ENCODE peak calls at places on chromosomes 3 and 15, in six cellular contexts. Y is fibroblast of lung; S is right atrium auricular region; P is CD8-positive, alpha-beta T cell; Q is IMR-90; X is psoas muscle. O is an unnamed sample. For H3K9me3 and H3K4me1, the result is how much of the 10 kb centered on the place peaks cover.

GRCh38 chr15:67807836-67808235 is 17.5 kb upstream of the SKOR1 start:
- DNase-seq in Y (no peak), S (no peak), P (no peak), Q (no peak), X (no peak), O (no peak)

GRCh38 chr15:65796610-65797012 is 4.5 kb upstream of the DENND4A start:
- DNase-seq in Y (peak), S (no peak), P (no peak), Q (peak), X (no peak), O (no peak)

GRCh38 chr3:194860725-194861124 is 175.0 kb downstream of the FAM43A start:
- DNase-seq in Y (no peak), S (no peak), P (no peak), Q (no peak), X (no peak), O (no peak)

GRCh38 chr3:148792540-148792939 is 35.1 kb upstream of the CPB1 start:
- DNase-seq in Y (no peak), S (no peak), P (no peak), Q (no peak), X (no peak), O (no peak)

GRCh38 chr3:172321035-172321434 is 127.2 kb downstream of the GHSR start:
- DNase-seq in Y (no peak), S (no peak), P (no peak), Q (peak), X (no peak), O (no peak)

GRCh38 chr3:52721002-52721741 is 15.3 kb downstream of the SPCS1 start:
- DNase-seq in Y (no peak), S (no peak), P (peak), Q (no peak), X (no peak), O (no peak)

GRCh38 chr3:65828706-65829105 is 210.0 kb downstream of the MAGI1 start:
- DNase-seq in Y (peak), S (no peak), P (no peak), Q (peak), X (no peak), O (no peak)

GRCh38 chr3:113275876-113276580 is 64.7 kb downstream of the BOC start:
- DNase-seq in Y (peak), S (peak), P (no peak), Q (peak), X (peak), O (no peak)

GRCh38 chr15:73287019-73287418 is 81.7 kb downstream of the HCN4 start:
- DNase-seq in Y (no peak), S (no peak), P (no peak), Q (no peak), X (no peak), O (no peak)

GRCh38 chr15:35281515-35281914 is 196.4 kb upstream of the NANOGP8 start:
- DNase-seq in Y (peak), S (no peak), P (no peak), Q (peak), X (no peak), O (no peak)

GRCh38 chr3:141401095-141401494 is 32.8 kb downstream of the ZBTB38 start:
- DNase-seq in Y (no peak), S (no peak), P (no peak), Q (no peak), X (no peak), O (no peak)

GRCh38 chr3:52346623-52347530 is 30.8 kb downstream of the DNAH1 start:
- DNase-seq in Y (peak), S (no peak), P (no peak), Q (peak), X (no peak), O (no peak)

GRCh38 chr3:29486087-29486486 is 205.2 kb downstream of the RBMS3 start:
- DNase-seq in Y (peak), S (no peak), P (no peak), Q (peak), X (no peak), O (no peak)

GRCh38 chr3:141093971-141094401 is 42.8 kb downstream of the SPSB4 start:
- DNase-seq in Y (peak), S (no peak), P (no peak), Q (no peak), X (peak), O (no peak)

GRCh38 chr3:120450914-120451669 is at the start of gene FSTL1:
- DNase-seq in Y (peak), S (peak), P (no peak), Q (peak), X (peak), O (peak)

GRCh38 chr15:40467260-40467615 is 3.5 kb upstream of the CHST14 start:
- DNase-seq in Y (no peak), S (no peak), P (no peak), Q (no peak), X (no peak), O (no peak)

GRCh38 chr15:100125627-100126231 is 216.0 kb downstream of the ADAMTS17 start:
- DNase-seq in Y (no peak), S (peak), P (no peak), Q (no peak), X (peak), O (no peak)

GRCh38 chr15:22979069-22979698 is 984 bp downstream of the CYFIP1 start:
- DNase-seq in Y (peak), S (peak), P (no peak), Q (peak), X (peak), O (peak)

GRCh38 chr3:138438896-138439295 is 4.5 kb downstream of the ESYT3 start:
- DNase-seq in Y (no peak), S (no peak), P (no peak), Q (no peak), X (no peak), O (no peak)

GRCh38 chr15:87609474-87609873 is 647.1 kb downstream of the NTRK3 start:
- DNase-seq in Y (peak), S (no peak), P (no peak), Q (peak), X (no peak), O (no peak)

GRCh38 chr3:124035463-124036121 is 43.7 kb upstream of the ROPN1 start:
- DNase-seq in Y (no peak), S (no peak), P (no peak), Q (no peak), X (no peak), O (no peak)

DNA sequence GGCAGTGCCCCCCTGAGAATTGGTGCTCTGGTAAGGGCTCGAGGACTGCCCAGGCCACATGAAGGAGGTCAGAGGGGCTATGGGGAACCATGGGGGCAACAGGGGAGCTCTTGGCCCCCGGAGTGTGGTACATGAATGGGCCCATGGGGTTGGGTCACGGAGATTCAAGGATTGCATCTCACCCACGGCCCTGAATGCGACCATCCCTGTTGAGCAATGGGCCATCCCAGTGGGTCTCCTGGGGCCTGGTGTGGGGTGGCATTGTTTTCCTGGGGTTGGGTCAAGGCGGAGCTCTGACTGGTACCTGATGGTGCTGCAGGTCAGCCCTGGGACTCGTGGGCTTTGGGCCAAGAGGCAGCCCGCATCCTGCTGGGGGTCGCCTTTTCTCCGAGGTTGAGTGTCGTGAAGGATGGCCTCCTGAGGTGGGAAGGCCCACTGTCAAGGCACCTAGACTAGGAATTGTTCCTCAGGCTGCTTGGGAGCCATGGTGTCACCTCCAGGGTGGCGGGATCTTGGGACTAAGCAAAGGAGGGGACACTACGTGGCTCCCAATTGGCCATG is 198.3 kb downstream of the UBE3A start:
- DNase-seq in Y (no peak), S (no peak), P (no peak), Q (no peak), X (peak), O (no peak)
- H3K9me3 ChIP-seq in Y (under half), S (under half), P (under half), Q (half or more), X (under half), O (half or more)

GRCh38 chr3:163916596-163917560 is 1161.4 kb downstream of the SI start:
- DNase-seq in Y (no peak), S (no peak), P (no peak), Q (no peak), X (no peak), O (no peak)
- TF ChIP-seq CTCF in Y (no peak), S (no peak), P (no peak), Q (no peak), X (no peak), O (no peak)

DNA sequence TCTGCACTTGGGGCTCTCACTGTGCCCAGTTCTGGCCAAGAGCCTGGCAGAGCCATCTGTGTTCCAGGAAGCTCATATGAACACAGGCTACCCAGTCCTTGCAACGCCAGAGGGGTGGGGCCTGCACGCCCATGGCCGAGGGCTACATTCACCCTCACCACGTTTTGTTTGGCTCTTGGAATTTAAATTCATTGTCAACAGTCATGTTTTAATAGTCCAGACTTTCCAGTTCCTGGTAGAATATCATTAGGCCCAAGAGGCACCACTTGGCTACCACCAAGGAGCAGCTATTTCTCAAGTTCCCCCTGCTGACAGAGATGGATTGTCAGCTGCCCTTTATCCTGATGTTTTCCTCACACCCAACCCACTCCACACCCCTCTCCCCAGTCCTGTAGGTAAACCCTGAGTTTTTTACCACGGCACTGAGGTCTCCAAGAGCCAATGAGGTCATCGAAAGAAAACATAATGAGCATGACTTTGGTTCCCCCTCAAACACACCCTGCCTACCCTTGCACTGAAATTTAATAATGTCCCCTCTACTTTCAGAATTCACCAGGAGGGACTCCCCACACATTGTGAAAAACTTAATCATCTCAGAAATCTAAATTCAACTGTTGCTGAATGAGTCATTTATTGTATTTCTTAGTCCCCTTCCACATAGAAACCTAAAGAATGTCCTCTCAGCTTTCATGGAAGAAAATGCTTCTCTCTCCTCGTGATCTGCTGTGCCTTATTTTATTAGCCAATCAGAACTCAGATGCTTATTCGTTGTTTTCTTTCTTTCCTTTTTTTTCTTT is 125.1 kb downstream of the SHQ1 start:
- DNase-seq in Y (peak), S (no peak), P (no peak), Q (peak), X (no peak), O (peak)
- H3K4me1 ChIP-seq in Y (under half), S (under half), P (under half), Q (under half), X (under half), O (under half)

GRCh38 chr3:76034652-76035051 is 249.3 kb upstream of the ZNF717 start:
- DNase-seq in Y (no peak), S (no peak), P (no peak), Q (no peak), X (no peak), O (no peak)
- H3K9me3 ChIP-seq in Y (under half), S (under half), P (under half), Q (under half), X (under half), O (under half)

DNA sequence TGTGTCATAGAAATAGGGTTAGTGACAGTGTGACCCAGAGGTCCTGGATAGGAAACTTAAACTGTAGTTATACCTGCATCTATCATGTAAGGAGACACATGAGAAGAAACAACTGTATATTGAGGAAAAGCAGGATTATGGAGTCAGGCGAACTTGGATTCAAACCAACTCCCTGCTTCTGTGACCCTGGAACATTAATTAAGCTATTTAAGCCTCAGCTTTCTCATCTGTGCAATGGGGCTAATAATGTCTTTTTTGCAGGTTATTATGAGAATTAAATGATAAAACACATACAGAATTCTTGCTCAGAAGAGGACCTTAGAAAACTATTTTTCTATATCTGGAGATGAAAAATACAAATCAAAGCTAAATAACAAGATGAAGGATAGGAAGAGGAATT is 481.8 kb downstream of the MECOM start:
- DNase-seq in Y (no peak), S (no peak), P (no peak), Q (no peak), X (no peak), O (no peak)
- TF ChIP-seq CTCF in Y (no peak), S (no peak), P (no peak), Q (no peak), X (no peak), O (no peak)

GRCh38 chr3:177574232-177574856 is 377.1 kb upstream of the TBL1XR1 start:
- DNase-seq in Y (peak), S (no peak), P (no peak), Q (peak), X (no peak), O (peak)

GRCh38 chr3:177569193-177569592 is 371.9 kb upstream of the TBL1XR1 start:
- DNase-seq in Y (no peak), S (no peak), P (no peak), Q (no peak), X (no peak), O (no peak)

GRCh38 chr3:177569823-177570657 is 372.8 kb upstream of the TBL1XR1 start:
- DNase-seq in Y (no peak), S (no peak), P (no peak), Q (no peak), X (no peak), O (no peak)

GRCh38 chr3:177567833-177568232 is 370.6 kb upstream of the TBL1XR1 start:
- DNase-seq in Y (peak), S (no peak), P (no peak), Q (no peak), X (no peak), O (no peak)

DNA sequence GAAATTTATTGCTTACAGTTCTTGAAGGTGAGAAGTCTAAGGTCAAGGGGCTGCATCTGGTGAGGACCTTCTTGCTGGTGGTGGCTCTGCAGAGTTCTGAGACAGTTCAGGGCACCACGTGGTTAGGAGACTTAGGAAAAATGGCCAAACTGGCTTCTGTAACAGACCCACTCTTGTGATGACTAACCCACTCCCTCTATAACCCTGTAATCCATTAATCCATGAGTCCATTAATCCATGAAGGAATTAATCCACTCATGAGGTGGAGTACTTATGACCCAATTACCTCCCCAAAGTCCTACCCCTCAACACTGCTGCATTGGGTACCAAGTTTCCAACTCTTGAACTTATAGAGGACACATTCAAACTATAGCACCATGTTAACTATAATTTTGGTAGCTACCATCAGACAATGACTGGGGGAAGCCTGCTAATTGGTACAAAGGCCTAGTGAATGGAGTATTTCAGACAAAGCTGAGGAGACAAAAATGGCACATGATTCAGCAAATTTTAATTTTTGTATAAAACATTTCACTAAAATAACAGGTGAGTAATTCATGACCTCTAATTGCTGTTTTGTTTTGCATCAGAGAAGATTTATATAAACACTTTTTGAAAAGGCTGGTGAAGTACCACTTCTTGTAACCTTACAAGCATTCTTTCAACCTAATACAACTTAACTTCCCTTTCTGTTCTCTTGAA is 374.1 kb upstream of the TBL1XR1 start:
- DNase-seq in Y (no peak), S (no peak), P (no peak), Q (no peak), X (no peak), O (no peak)
- H3K4me1 ChIP-seq in Y (under half), S (under half), P (under half), Q (under half), X (under half), O (under half)

DNA sequence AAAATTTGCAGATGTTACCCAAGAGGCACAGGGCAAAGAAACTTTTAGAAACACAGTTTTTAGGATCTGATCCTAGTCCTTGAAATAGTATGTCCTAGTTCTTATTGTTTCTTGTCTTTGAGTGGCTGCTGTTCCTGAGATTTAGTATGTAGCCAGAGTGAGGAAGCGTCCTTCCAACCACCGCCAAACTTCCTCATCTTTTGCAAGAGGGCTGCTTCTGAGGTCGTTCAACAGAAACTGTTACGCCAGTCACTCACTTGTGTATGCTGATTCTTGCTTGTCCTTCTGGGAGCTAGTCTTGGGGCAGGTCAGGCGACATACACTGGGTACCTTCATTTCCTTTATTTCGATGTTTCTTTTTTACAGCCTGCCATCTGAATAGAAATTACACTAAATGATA is 577.3 kb upstream of the ZNF717 start:
- DNase-seq in Y (no peak), S (no peak), P (no peak), Q (no peak), X (no peak), O (no peak)
- H3K9me3 ChIP-seq in Y (under half), S (under half), P (under half), Q (under half), X (under half), O (under half)

DNA sequence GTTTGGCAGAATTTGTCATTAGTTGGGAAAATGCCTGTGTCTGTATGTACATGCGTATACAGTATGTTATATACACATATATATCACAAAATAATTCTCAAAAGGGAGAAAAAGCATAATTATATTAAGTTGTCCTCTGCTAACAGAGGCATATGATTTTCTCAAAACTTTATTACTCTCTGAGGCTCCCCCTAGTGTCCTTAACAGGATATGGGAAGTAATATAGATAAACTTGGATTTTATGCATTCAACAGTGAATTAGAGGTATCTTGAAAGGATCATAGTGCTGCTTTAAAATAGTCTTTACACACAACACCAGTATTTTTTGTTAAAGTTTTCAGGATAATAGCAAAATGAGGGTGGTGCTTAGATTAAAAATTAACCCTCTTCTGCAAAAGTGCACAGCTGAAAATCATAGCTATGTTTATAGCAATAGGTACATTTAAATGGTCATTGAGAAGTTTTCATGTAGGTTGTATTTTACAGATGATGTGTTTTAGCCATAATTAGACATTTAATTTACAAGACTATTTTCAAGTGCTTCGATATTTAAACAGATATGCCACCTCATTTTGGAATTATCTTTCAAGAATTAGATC is 454.0 kb upstream of the ROBO2 start:
- DNase-seq in Y (peak), S (no peak), P (no peak), Q (peak), X (no peak), O (no peak)
- TF ChIP-seq CTCF in Y (peak), S (no peak), P (no peak), Q (peak), X (peak), O (peak)

O was measured in mucosa of descending colon.